ENCODE peak calls at places on chromosomes 16 and 17, in ten cellular contexts. D is lower lobe of right lung; F is amniotic stem cell; N is brain microvascular endothelial cell; O is KG1; R is stimulated activated CD4-positive, alpha-beta T cell treated with anti-CD3 and anti-CD28 coated beads, Interleukin-12 subunit alpha, Interleukin-12 subunit beta, amount 100 ng/mL, for 24 hours; G is stimulated activated CD8-positive, alpha-beta memory T cell treated with anti-CD3 and anti-CD28 coated beads, Interleukin-15, amount 100 ng/mL, for 24 hours; E is Kasumi-1; W is AG08395; C is ecto neural progenitor cell. A is an unnamed sample.
A peak's percentile ranks its signal among the peaks of the same experiment; 100 is the strongest.

GRCh38 chr17:35117984-35118383 is 1.7 kb downstream of the RAD51D start:
- DNase-seq in F (no peak), G (no peak), D (no peak), O (no peak), E (peak; percentile 43), W (peak; percentile 38), R (no peak), C (no peak), N (peak; percentile 25), A (no peak)

GRCh38 chr17:15298176-15298575 is 33.0 kb upstream of the PMP22 start:
- DNase-seq in N (peak; percentile 61), O (no peak), G (no peak), D (no peak), F (no peak), C (no peak), R (no peak), W (peak; percentile 74), E (no peak), A (no peak)

GRCh38 chr16:30651124-30652004 is 604 bp downstream of the PRR14 start:
- DNase-seq in R (peak; percentile 60), O (peak; percentile 53), C (peak; percentile 81), N (peak; percentile 13), F (peak; percentile 41), D (peak; percentile 82), G (peak; percentile 64), W (peak; percentile 81), E (peak; percentile 11), A (no peak)

GRCh38 chr16:19105131-19105530 is 8.6 kb upstream of the ITPRIPL2 start:
- DNase-seq in E (no peak), G (no peak), F (no peak), O (no peak), R (no peak), W (no peak), C (no peak), D (no peak), N (no peak), A (no peak)

GRCh38 chr16:47946077-47946476 is 209.7 kb downstream of the ABCC12 start:
- DNase-seq in G (no peak), N (no peak), W (no peak), R (no peak), C (no peak), D (no peak), O (no peak), F (no peak), E (no peak), A (no peak)

GRCh38 chr17:78272181-78272913 is 40.9 kb downstream of the TMEM235 start:
- DNase-seq in W (no peak), R (peak; percentile 34), F (no peak), E (no peak), C (peak; percentile 74), O (no peak), D (peak; percentile 82), G (no peak), N (peak; percentile 30), A (no peak)

GRCh38 chr16:12700161-12700560 is 103.5 kb downstream of the CPPED1 start:
- DNase-seq in F (no peak), W (no peak), G (no peak), E (no peak), C (no peak), N (no peak), R (no peak), D (no peak), O (no peak), A (no peak)

GRCh38 chr16:3047387-3047720 is 993 bp downstream of the MMP25 start:
- DNase-seq in D (no peak), C (no peak), F (no peak), W (no peak), O (no peak), E (no peak), R (no peak), G (no peak), N (no peak), A (no peak)

GRCh38 chr17:49597928-49598655 is 22.4 kb downstream of the NXPH3 start:
- DNase-seq in C (no peak), O (no peak), W (no peak), N (no peak), E (no peak), G (no peak), R (no peak), F (no peak), D (no peak), A (no peak)

GRCh38 chr16:82867425-82867824 is 240.7 kb downstream of the CDH13 start:
- DNase-seq in W (no peak), E (no peak), N (no peak), F (no peak), O (no peak), C (no peak), D (no peak), G (no peak), R (no peak), A (no peak)

GRCh38 chr17:60127068-60128064 is 22.4 kb upstream of the CA4 start:
- DNase-seq in C (no peak), R (no peak), N (no peak), W (no peak), E (no peak), G (no peak), D (no peak), F (no peak), O (no peak), A (no peak)

GRCh38 chr17:29593546-29594440 is 861 bp downstream of the ANKRD13B start:
- DNase-seq in O (peak; percentile 5), N (no peak), R (no peak), D (peak; percentile 58), W (no peak), E (peak; percentile 54), C (peak; percentile 82), F (no peak), G (no peak), A (no peak)

GRCh38 chr16:35750701-35751104 is 2291.3 kb downstream of the TP53TG3F start:
- DNase-seq in F (no peak), N (no peak), C (no peak), R (no peak), E (no peak), D (no peak), W (no peak), G (no peak), O (no peak), A (no peak)

GRCh38 chr17:41511130-41511529 is 5.7 kb upstream of the KRT13 start:
- DNase-seq in F (no peak), W (no peak), O (no peak), C (no peak), N (no peak), G (no peak), D (no peak), R (no peak), E (no peak), A (no peak)

GRCh38 chr16:25371342-25371741 is 113.7 kb upstream of the ZKSCAN2 start:
- DNase-seq in F (no peak), W (no peak), R (no peak), C (no peak), N (no peak), D (no peak), G (no peak), E (no peak), O (no peak), A (no peak)

GRCh38 chr16:4653981-4654380 is 29.4 kb downstream of the MGRN1 start:
- DNase-seq in F (no peak), O (no peak), E (no peak), W (no peak), C (no peak), R (no peak), G (no peak), N (no peak), D (peak; percentile 88), A (no peak)

GRCh38 chr17:64304512-64304911 is 41.5 kb upstream of the TEX2 start:
- DNase-seq in N (no peak), O (no peak), F (no peak), D (no peak), E (no peak), W (no peak), R (no peak), G (no peak), C (no peak), A (no peak)

GRCh38 chr17:46727572-46728348 is 90.7 kb downstream of the WNT3 start:
- DNase-seq in W (peak; percentile 70), E (no peak), O (no peak), C (no peak), N (peak; percentile 77), G (no peak), F (no peak), R (no peak), D (no peak), A (peak; percentile 76)

A was measured in non-pigmented ciliary epithelial cell.